ENCODE peak calls at places on chromosomes 3 and 15, in eight cellular contexts. One of them, this sample, is unnamed. For H3K9me3, the result is how much of the 10 kb centered on the place peaks cover.

GRCh38 chr3:54865316-54865715 is 62.5 kb downstream of the LRTM1 start:
- DNase-seq in CD8-positive, alpha-beta memory T cell: no peak
- DNase-seq in adrenal gland: peak
- DNase-seq in cardiac muscle cell: no peak
- DNase-seq in endodermal cell: no peak
- DNase-seq in hepatocyte: no peak
- DNase-seq in endothelial cell of umbilical vein: no peak
- DNase-seq in H9: no peak
- DNase-seq in this sample: no peak

GRCh38 chr3:70849911-70850699 is 537.7 kb upstream of the MDFIC2 start:
- DNase-seq in CD8-positive, alpha-beta memory T cell: no peak
- DNase-seq in adrenal gland: peak
- DNase-seq in cardiac muscle cell: no peak
- DNase-seq in endodermal cell: no peak
- DNase-seq in hepatocyte: peak
- DNase-seq in endothelial cell of umbilical vein: peak
- DNase-seq in H9: no peak
- DNase-seq in this sample: no peak

GRCh38 chr15:70316059-70316600 is 218.4 kb upstream of the TLE3 start:
- DNase-seq in CD8-positive, alpha-beta memory T cell: no peak
- DNase-seq in adrenal gland: no peak
- DNase-seq in cardiac muscle cell: no peak
- DNase-seq in endodermal cell: no peak
- DNase-seq in hepatocyte: no peak
- DNase-seq in endothelial cell of umbilical vein: no peak
- DNase-seq in H9: no peak
- DNase-seq in this sample: no peak

GRCh38 chr3:160564205-160564922 is 1.0 kb downstream of the KPNA4 start:
- DNase-seq in CD8-positive, alpha-beta memory T cell: no peak
- DNase-seq in adrenal gland: peak
- DNase-seq in cardiac muscle cell: peak
- DNase-seq in endodermal cell: peak
- DNase-seq in hepatocyte: peak
- DNase-seq in endothelial cell of umbilical vein: peak
- DNase-seq in H9: no peak
- DNase-seq in this sample: no peak

GRCh38 chr3:195539479-195539878 is 3.6 kb downstream of the PPP1R2 start:
- DNase-seq in CD8-positive, alpha-beta memory T cell: no peak
- DNase-seq in adrenal gland: no peak
- DNase-seq in cardiac muscle cell: no peak
- DNase-seq in endodermal cell: no peak
- DNase-seq in hepatocyte: no peak
- DNase-seq in endothelial cell of umbilical vein: no peak
- DNase-seq in H9: no peak
- DNase-seq in this sample: no peak

GRCh38 chr3:111519193-111519592 is 22.8 kb upstream of the CD96 start:
- DNase-seq in CD8-positive, alpha-beta memory T cell: no peak
- DNase-seq in adrenal gland: no peak
- DNase-seq in cardiac muscle cell: no peak
- DNase-seq in endodermal cell: no peak
- DNase-seq in hepatocyte: no peak
- DNase-seq in endothelial cell of umbilical vein: no peak
- DNase-seq in H9: no peak
- DNase-seq in this sample: no peak

GRCh38 chr3:113698891-113699465 is 2.5 kb upstream of the USF3 start:
- DNase-seq in CD8-positive, alpha-beta memory T cell: no peak
- DNase-seq in adrenal gland: no peak
- DNase-seq in cardiac muscle cell: no peak
- DNase-seq in endodermal cell: peak
- DNase-seq in hepatocyte: peak
- DNase-seq in endothelial cell of umbilical vein: no peak
- DNase-seq in H9: peak
- DNase-seq in this sample: peak

GRCh38 chr15:51738553-51738952 is 1.1 kb upstream of the LYSMD2 start:
- DNase-seq in CD8-positive, alpha-beta memory T cell: no peak
- DNase-seq in adrenal gland: no peak
- DNase-seq in cardiac muscle cell: peak
- DNase-seq in endodermal cell: no peak
- DNase-seq in hepatocyte: no peak
- DNase-seq in endothelial cell of umbilical vein: no peak
- DNase-seq in H9: no peak
- DNase-seq in this sample: no peak

GRCh38 chr3:38590521-38590920 is 59.0 kb downstream of the SCN5A start:
- DNase-seq in CD8-positive, alpha-beta memory T cell: no peak
- DNase-seq in adrenal gland: no peak
- DNase-seq in cardiac muscle cell: no peak
- DNase-seq in endodermal cell: peak
- DNase-seq in hepatocyte: no peak
- DNase-seq in endothelial cell of umbilical vein: no peak
- DNase-seq in H9: no peak
- DNase-seq in this sample: no peak

GRCh38 chr3:115401891-115402501 is 221.3 kb upstream of the GAP43 start:
- DNase-seq in CD8-positive, alpha-beta memory T cell: no peak
- DNase-seq in adrenal gland: no peak
- DNase-seq in cardiac muscle cell: no peak
- DNase-seq in endodermal cell: no peak
- DNase-seq in hepatocyte: no peak
- DNase-seq in endothelial cell of umbilical vein: peak
- DNase-seq in H9: no peak
- DNase-seq in this sample: no peak

GRCh38 chr3:32374788-32375595 is 16.7 kb upstream of the CMTM7 start:
- DNase-seq in CD8-positive, alpha-beta memory T cell: peak
- DNase-seq in adrenal gland: peak
- DNase-seq in cardiac muscle cell: peak
- DNase-seq in endodermal cell: peak
- DNase-seq in hepatocyte: peak
- DNase-seq in endothelial cell of umbilical vein: peak
- DNase-seq in H9: peak
- DNase-seq in this sample: no peak

GRCh38 chr15:98740963-98741362 is 92.6 kb downstream of the IGF1R start:
- DNase-seq in CD8-positive, alpha-beta memory T cell: no peak
- DNase-seq in adrenal gland: no peak
- DNase-seq in cardiac muscle cell: no peak
- DNase-seq in endodermal cell: no peak
- DNase-seq in hepatocyte: no peak
- DNase-seq in endothelial cell of umbilical vein: no peak
- DNase-seq in H9: no peak
- DNase-seq in this sample: no peak

GRCh38 chr3:4988815-4989648 is 9.8 kb downstream of the BHLHE40 start:
- DNase-seq in CD8-positive, alpha-beta memory T cell: no peak
- DNase-seq in adrenal gland: peak
- DNase-seq in cardiac muscle cell: no peak
- DNase-seq in endodermal cell: peak
- DNase-seq in hepatocyte: peak
- DNase-seq in endothelial cell of umbilical vein: no peak
- DNase-seq in H9: no peak
- DNase-seq in this sample: no peak

GRCh38 chr3:103085465-103085864 is 650.6 kb downstream of the ZPLD1 start:
- DNase-seq in CD8-positive, alpha-beta memory T cell: no peak
- DNase-seq in adrenal gland: no peak
- DNase-seq in cardiac muscle cell: peak
- DNase-seq in endodermal cell: no peak
- DNase-seq in hepatocyte: peak
- DNase-seq in endothelial cell of umbilical vein: no peak
- DNase-seq in H9: no peak
- DNase-seq in this sample: no peak

GRCh38 chr3:181699171-181699903 is 12.4 kb upstream of the SOX2 start:
- DNase-seq in CD8-positive, alpha-beta memory T cell: no peak
- DNase-seq in adrenal gland: no peak
- DNase-seq in cardiac muscle cell: no peak
- DNase-seq in endodermal cell: peak
- DNase-seq in hepatocyte: no peak
- DNase-seq in endothelial cell of umbilical vein: peak
- DNase-seq in H9: peak
- DNase-seq in this sample: no peak

GRCh38 chr3:147934316-147935188 is 525.4 kb downstream of the ZIC1 start:
- DNase-seq in CD8-positive, alpha-beta memory T cell: no peak
- DNase-seq in adrenal gland: no peak
- DNase-seq in cardiac muscle cell: no peak
- DNase-seq in endodermal cell: peak
- DNase-seq in hepatocyte: no peak
- DNase-seq in endothelial cell of umbilical vein: peak
- DNase-seq in H9: peak
- DNase-seq in this sample: no peak

GRCh38 chr3:112425858-112426750 is 73.2 kb downstream of the BTLA start:
- DNase-seq in CD8-positive, alpha-beta memory T cell: no peak
- DNase-seq in adrenal gland: no peak
- DNase-seq in cardiac muscle cell: no peak
- DNase-seq in endodermal cell: no peak
- DNase-seq in hepatocyte: no peak
- DNase-seq in endothelial cell of umbilical vein: no peak
- DNase-seq in H9: no peak
- DNase-seq in this sample: no peak

GRCh38 chr3:133854971-133855370 is 40.7 kb downstream of the RAB6B start:
- DNase-seq in CD8-positive, alpha-beta memory T cell: no peak
- DNase-seq in adrenal gland: no peak
- DNase-seq in cardiac muscle cell: no peak
- DNase-seq in endodermal cell: no peak
- DNase-seq in hepatocyte: no peak
- DNase-seq in endothelial cell of umbilical vein: no peak
- DNase-seq in H9: no peak
- DNase-seq in this sample: no peak

GRCh38 chr3:76615739-76616138 is 424.2 kb upstream of the ROBO2 start:
- DNase-seq in CD8-positive, alpha-beta memory T cell: no peak
- DNase-seq in adrenal gland: no peak
- DNase-seq in cardiac muscle cell: no peak
- DNase-seq in endodermal cell: no peak
- DNase-seq in hepatocyte: no peak
- DNase-seq in endothelial cell of umbilical vein: no peak
- DNase-seq in H9: no peak
- DNase-seq in this sample: no peak

GRCh38 chr15:66412213-66412612 is 25.5 kb downstream of the MAP2K1 start:
- DNase-seq in CD8-positive, alpha-beta memory T cell: no peak
- DNase-seq in adrenal gland: no peak
- DNase-seq in cardiac muscle cell: no peak
- DNase-seq in endodermal cell: no peak
- DNase-seq in hepatocyte: no peak
- DNase-seq in endothelial cell of umbilical vein: no peak
- DNase-seq in H9: no peak
- DNase-seq in this sample: no peak

GRCh38 chr3:105827959-105828358 is 40.9 kb downstream of the CBLB start:
- DNase-seq in CD8-positive, alpha-beta memory T cell: no peak
- DNase-seq in adrenal gland: peak
- DNase-seq in cardiac muscle cell: no peak
- DNase-seq in endodermal cell: peak
- DNase-seq in hepatocyte: peak
- DNase-seq in endothelial cell of umbilical vein: peak
- DNase-seq in H9: peak
- DNase-seq in this sample: peak

GRCh38 chr15:35876762-35877161 is 330.8 kb upstream of the DPH6 start:
- DNase-seq in CD8-positive, alpha-beta memory T cell: no peak
- DNase-seq in adrenal gland: no peak
- DNase-seq in cardiac muscle cell: no peak
- DNase-seq in endodermal cell: no peak
- DNase-seq in hepatocyte: no peak
- DNase-seq in endothelial cell of umbilical vein: no peak
- DNase-seq in H9: no peak
- DNase-seq in this sample: no peak

GRCh38 chr3:26233374-26233773 is 389.2 kb upstream of the LRRC3B start:
- DNase-seq in CD8-positive, alpha-beta memory T cell: no peak
- DNase-seq in adrenal gland: no peak
- DNase-seq in cardiac muscle cell: no peak
- DNase-seq in endodermal cell: no peak
- DNase-seq in hepatocyte: no peak
- DNase-seq in endothelial cell of umbilical vein: no peak
- DNase-seq in H9: no peak
- DNase-seq in this sample: no peak

GRCh38 chr3:26236511-26236910 is 386.1 kb upstream of the LRRC3B start:
- DNase-seq in CD8-positive, alpha-beta memory T cell: no peak
- DNase-seq in adrenal gland: no peak
- DNase-seq in cardiac muscle cell: no peak
- DNase-seq in endodermal cell: no peak
- DNase-seq in hepatocyte: no peak
- DNase-seq in endothelial cell of umbilical vein: no peak
- DNase-seq in H9: no peak
- DNase-seq in this sample: no peak

GRCh38 chr3:26236991-26237682 is 385.4 kb upstream of the LRRC3B start:
- DNase-seq in CD8-positive, alpha-beta memory T cell: no peak
- DNase-seq in adrenal gland: no peak
- DNase-seq in cardiac muscle cell: no peak
- DNase-seq in endodermal cell: no peak
- DNase-seq in hepatocyte: no peak
- DNase-seq in endothelial cell of umbilical vein: no peak
- DNase-seq in H9: no peak
- DNase-seq in this sample: no peak
- H3K9me3 ChIP-seq in CD8-positive, alpha-beta memory T cell: under half
- H3K9me3 ChIP-seq in adrenal gland: under half
- H3K9me3 ChIP-seq in cardiac muscle cell: under half
- H3K9me3 ChIP-seq in endodermal cell: under half
- H3K9me3 ChIP-seq in hepatocyte: under half
- H3K9me3 ChIP-seq in endothelial cell of umbilical vein: under half
- H3K9me3 ChIP-seq in H9: under half
- H3K9me3 ChIP-seq in this sample: under half

GRCh38 chr3:56200251-56200650 is 268.0 kb downstream of the ERC2 start:
- DNase-seq in CD8-positive, alpha-beta memory T cell: no peak
- DNase-seq in adrenal gland: no peak
- DNase-seq in cardiac muscle cell: no peak
- DNase-seq in endodermal cell: no peak
- DNase-seq in hepatocyte: no peak
- DNase-seq in endothelial cell of umbilical vein: no peak
- DNase-seq in H9: no peak
- DNase-seq in this sample: no peak
- H3K9me3 ChIP-seq in CD8-positive, alpha-beta memory T cell: under half
- H3K9me3 ChIP-seq in adrenal gland: under half
- H3K9me3 ChIP-seq in cardiac muscle cell: under half
- H3K9me3 ChIP-seq in endodermal cell: under half
- H3K9me3 ChIP-seq in hepatocyte: under half
- H3K9me3 ChIP-seq in endothelial cell of umbilical vein: under half
- H3K9me3 ChIP-seq in H9: under half
- H3K9me3 ChIP-seq in this sample: under half

DNA sequence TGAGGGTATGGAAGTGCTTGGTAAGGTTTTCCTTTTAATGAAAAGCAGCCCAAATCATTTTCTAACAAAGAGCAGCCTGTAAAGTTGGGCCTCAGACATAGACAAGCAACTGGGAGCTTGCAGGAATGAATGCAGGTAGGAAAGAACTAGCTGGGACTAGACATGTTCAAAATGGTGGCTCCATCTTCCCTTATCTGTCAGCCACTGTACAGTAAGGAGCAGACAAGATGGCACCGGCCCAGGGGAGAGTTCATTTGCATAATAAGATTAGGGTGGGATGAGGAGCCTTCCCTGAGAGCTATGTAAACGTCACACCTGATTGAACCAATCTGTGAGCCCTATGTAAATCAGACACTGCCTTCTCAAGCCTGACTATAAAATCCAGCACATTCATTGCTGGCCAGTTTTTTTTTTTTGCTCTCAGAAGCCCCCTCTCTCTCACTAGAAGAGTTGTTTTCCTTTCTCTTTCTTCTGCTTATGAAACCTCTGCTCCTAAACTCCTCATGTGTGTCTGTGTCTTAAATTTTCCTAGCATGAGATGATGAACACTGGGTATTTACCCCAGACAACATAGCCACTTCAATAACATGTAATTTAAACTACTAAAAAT is 59.8 kb upstream of the GK5 start:
- DNase-seq in CD8-positive, alpha-beta memory T cell: no peak
- DNase-seq in adrenal gland: no peak
- DNase-seq in cardiac muscle cell: no peak
- DNase-seq in endodermal cell: no peak
- DNase-seq in hepatocyte: peak
- DNase-seq in endothelial cell of umbilical vein: no peak
- DNase-seq in H9: no peak
- DNase-seq in this sample: no peak
- H3K9me3 ChIP-seq in CD8-positive, alpha-beta memory T cell: under half
- H3K9me3 ChIP-seq in adrenal gland: under half
- H3K9me3 ChIP-seq in cardiac muscle cell: under half
- H3K9me3 ChIP-seq in endodermal cell: half or more
- H3K9me3 ChIP-seq in hepatocyte: under half
- H3K9me3 ChIP-seq in endothelial cell of umbilical vein: under half
- H3K9me3 ChIP-seq in H9: under half
- H3K9me3 ChIP-seq in this sample: under half

GRCh38 chr3:100838157-100838556 is 128.9 kb downstream of the TFG start:
- DNase-seq in CD8-positive, alpha-beta memory T cell: no peak
- DNase-seq in adrenal gland: no peak
- DNase-seq in cardiac muscle cell: no peak
- DNase-seq in endodermal cell: no peak
- DNase-seq in hepatocyte: no peak
- DNase-seq in endothelial cell of umbilical vein: no peak
- DNase-seq in H9: no peak
- DNase-seq in this sample: no peak
- H3K9me3 ChIP-seq in CD8-positive, alpha-beta memory T cell: under half
- H3K9me3 ChIP-seq in adrenal gland: under half
- H3K9me3 ChIP-seq in cardiac muscle cell: under half
- H3K9me3 ChIP-seq in endodermal cell: under half
- H3K9me3 ChIP-seq in hepatocyte: under half
- H3K9me3 ChIP-seq in endothelial cell of umbilical vein: under half
- H3K9me3 ChIP-seq in H9: under half
- H3K9me3 ChIP-seq in this sample: under half

This sample was measured in Peyer's patch.